ENCODE peak calls at places on chromosome 3, in five cellular contexts. Y, V, E, I and T are unnamed samples.
A peak's percentile ranks its signal among the peaks of the same experiment; 100 is the strongest.

GRCh38 chr3:142450192-142450591 is 2.4 kb upstream of the XRN1 start:
- DNase-seq in Y (no peak), E (no peak), I (no peak), V (no peak), T (no peak)

GRCh38 chr3:128269796-128270195 is 116.5 kb downstream of the EEFSEC start:
- DNase-seq in E (no peak), V (peak; percentile 42), Y (peak; percentile 19), I (no peak), T (no peak)

GRCh38 chr3:54322354-54322753 is 200.0 kb downstream of the CACNA2D3 start:
- DNase-seq in E (no peak), V (no peak), Y (no peak), I (no peak), T (peak; percentile 5)

GRCh38 chr3:32147935-32148334 is 41.5 kb downstream of the GPD1L start:
- DNase-seq in E (no peak), V (peak; percentile 51), I (no peak), Y (no peak), T (no peak)

GRCh38 chr3:62229908-62230307 is 143.4 kb downstream of the FEZF2 start:
- DNase-seq in I (no peak), Y (no peak), V (no peak), E (no peak), T (no peak)

GRCh38 chr3:142027713-142028112 is 121.6 kb downstream of the TFDP2 start:
- DNase-seq in I (no peak), E (no peak), V (no peak), Y (no peak), T (peak; percentile 40)

GRCh38 chr3:69324362-69325025 is 61.4 kb downstream of the FRMD4B start:
- DNase-seq in Y (no peak), I (no peak), V (peak; percentile 62), E (peak; percentile 40), T (no peak)

GRCh38 chr3:22269827-22270226 is 518.8 kb upstream of the ZNF385D start:
- DNase-seq in V (no peak), Y (no peak), E (no peak), I (no peak), T (no peak)

GRCh38 chr3:167631471-167631870 is 22.3 kb downstream of the WDR49 start:
- DNase-seq in I (no peak), V (no peak), Y (no peak), E (no peak), T (no peak)

GRCh38 chr3:33957176-33957575 is 158.7 kb downstream of the PDCD6IP start:
- DNase-seq in Y (no peak), V (no peak), I (no peak), E (no peak), T (no peak)

GRCh38 chr3:127448671-127449070 is 141.9 kb downstream of the TPRA1 start:
- DNase-seq in V (peak; percentile 24), E (peak; percentile 6), Y (no peak), I (no peak), T (no peak)

GRCh38 chr3:190092250-190092649 is 28.4 kb downstream of the P3H2 start:
- DNase-seq in I (no peak), Y (no peak), E (no peak), V (no peak), T (no peak)

GRCh38 chr3:70277304-70277703 is 35.1 kb downstream of the MDFIC2 start:
- DNase-seq in I (no peak), E (no peak), V (no peak), Y (no peak), T (no peak)

GRCh38 chr3:167732313-167733065 is 2.2 kb downstream of the PDCD10 start:
- DNase-seq in E (no peak), Y (no peak), I (no peak), V (no peak), T (no peak)

GRCh38 chr3:133377396-133377795 is 22.5 kb upstream of the BFSP2 start:
- DNase-seq in I (peak; percentile 54), V (peak; percentile 67), Y (no peak), E (no peak), T (no peak)

GRCh38 chr3:9497821-9498565 is 55.6 kb downstream of the LHFPL4 start:
- DNase-seq in Y (no peak), V (no peak), I (no peak), E (no peak), T (no peak)

GRCh38 chr3:85760342-85760741 is 801.6 kb downstream of the CADM2 start:
- DNase-seq in V (no peak), Y (no peak), E (no peak), I (no peak), T (no peak)

GRCh38 chr3:136490646-136491405 is 240.7 kb downstream of the PCCB start:
- DNase-seq in Y (no peak), I (no peak), E (no peak), V (no peak), T (no peak)

GRCh38 chr3:156997351-156997750 is 162.6 kb downstream of the CCNL1 start:
- DNase-seq in V (no peak), I (no peak), E (no peak), Y (no peak), T (no peak)

GRCh38 chr3:175336406-175337133 is 477.4 kb downstream of the NAALADL2 start:
- DNase-seq in E (no peak), V (no peak), I (no peak), Y (no peak), T (no peak)

GRCh38 chr3:17078885-17079465 is 194.2 kb downstream of the PLCL2 start:
- DNase-seq in V (no peak), E (no peak), I (no peak), Y (no peak), T (no peak)

DNA sequence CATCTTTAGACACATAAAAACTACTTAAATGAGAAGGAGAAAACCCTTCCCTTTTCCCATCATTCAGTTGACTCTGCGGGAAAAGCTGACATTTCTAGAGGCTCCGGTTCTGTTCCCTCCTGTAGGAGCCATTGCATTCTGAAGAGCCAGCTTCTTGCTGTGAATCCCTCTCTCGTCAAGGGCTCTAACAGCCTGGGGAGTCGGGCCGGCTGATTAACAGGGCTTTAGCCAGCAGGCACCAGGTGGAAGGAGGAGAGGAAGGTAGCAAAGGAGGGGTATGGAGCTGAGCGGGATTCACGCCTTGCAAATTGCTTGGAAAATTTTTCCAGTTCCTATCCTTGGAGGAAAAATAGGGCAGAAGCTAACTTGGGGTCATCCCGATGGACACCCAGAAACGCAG is 108.3 kb upstream of the UBE2E1 start:
- DNase-seq in Y (no peak), E (no peak), I (no peak), V (peak; percentile 69), T (no peak)
- TF ChIP-seq CTCF in Y (no peak), E (no peak), I (no peak), V (no peak), T (no peak)

GRCh38 chr3:52892290-52892624 is 5.1 kb downstream of the STIMATE start:
- DNase-seq in I (no peak), E (no peak), Y (no peak), V (no peak), T (no peak)
- H3K4me1 ChIP-seq in I (peaks cover 25% of the 10 kb centered on the region), E (peaks cover 2% of the 10 kb centered on the region), Y (peaks cover 24% of the 10 kb centered on the region), V (no peaks in the 10 kb centered on the region), T (peaks cover 8% of the 10 kb centered on the region)

GRCh38 chr3:155236473-155236872 is 57.0 kb downstream of the STRIT1 start:
- DNase-seq in E (no peak), I (no peak), V (no peak), Y (no peak), T (no peak)
- H3K9me3 ChIP-seq in E (no peaks in the 10 kb centered on the region), I (no peaks in the 10 kb centered on the region), V (no peaks in the 10 kb centered on the region), Y (no peaks in the 10 kb centered on the region), T (no peaks in the 10 kb centered on the region)

DNA sequence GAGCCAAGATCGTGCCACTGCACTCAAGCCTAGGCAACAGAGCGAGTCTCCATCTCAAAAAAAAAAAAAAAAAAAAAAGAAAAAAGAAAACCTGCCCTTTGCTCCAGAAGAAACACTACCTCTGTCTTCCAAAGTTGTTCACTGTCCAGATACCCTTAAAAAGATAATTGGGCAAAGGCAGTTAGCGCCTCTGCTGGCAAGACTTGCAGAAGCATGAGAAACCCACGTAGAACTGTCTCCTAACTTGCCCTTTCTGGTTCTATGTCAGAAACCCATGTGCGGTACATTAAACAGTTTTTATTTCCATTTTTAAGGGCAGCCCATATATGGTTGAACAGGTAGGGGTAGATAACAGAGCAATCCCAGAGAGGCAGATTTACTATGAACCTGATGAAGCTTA is 1026.4 kb downstream of the ROBO2 start:
- DNase-seq in E (no peak), V (no peak), I (no peak), Y (no peak), T (no peak)
- TF ChIP-seq CTCF in E (no peak), V (peak; percentile 57), I (no peak), Y (no peak), T (no peak)

DNA sequence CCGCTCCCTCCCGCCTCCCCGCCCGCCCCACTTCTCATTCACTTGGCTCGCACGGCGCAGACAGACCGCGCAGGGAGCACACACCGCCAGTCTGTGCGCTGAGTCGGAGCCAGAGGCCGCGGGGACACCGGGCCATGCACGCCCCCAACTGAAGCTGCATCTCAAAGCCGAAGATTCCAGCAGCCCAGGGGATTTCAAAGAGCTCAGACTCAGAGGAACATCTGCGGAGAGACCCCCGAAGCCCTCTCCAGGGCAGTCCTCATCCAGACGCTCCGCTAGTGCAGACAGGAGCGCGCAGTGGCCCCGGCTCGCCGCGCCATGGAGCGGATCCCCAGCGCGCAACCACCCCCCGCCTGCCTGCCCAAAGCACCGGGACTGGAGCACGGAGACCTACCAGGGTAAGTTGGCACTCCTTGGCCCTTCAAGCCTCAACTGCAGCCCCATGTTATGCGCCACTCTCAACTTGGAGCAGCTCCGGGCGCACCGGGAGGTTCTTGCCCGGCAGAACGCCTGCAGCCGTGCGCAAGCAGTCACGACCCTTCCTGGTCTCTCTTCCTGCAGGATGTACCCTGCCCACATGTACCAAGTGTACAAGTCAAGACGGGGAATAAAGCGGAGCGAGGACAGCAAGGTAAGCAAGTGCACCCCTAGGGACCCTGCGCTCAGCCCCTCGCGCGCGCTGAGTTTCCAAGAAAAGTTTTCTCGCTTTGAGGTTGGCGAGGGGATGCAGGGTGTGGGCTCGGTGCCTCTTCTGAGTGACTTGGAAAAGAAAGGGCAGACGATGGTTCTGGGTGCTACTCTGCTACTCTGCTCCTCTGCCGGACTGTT is at the start of gene BHLHE40:
- DNase-seq in Y (peak; percentile 80), I (peak; percentile 73), E (no peak), V (no peak), T (no peak)
- H3K4me1 ChIP-seq in Y (peaks cover 58% of the 10 kb centered on the region), I (peaks cover 41% of the 10 kb centered on the region), E (peaks cover 5% of the 10 kb centered on the region), V (peaks cover 6% of the 10 kb centered on the region), T (peaks cover 23% of the 10 kb centered on the region)

GRCh38 chr3:7382293-7383033 is 521.5 kb downstream of the GRM7 start:
- DNase-seq in I (no peak), V (no peak), Y (no peak), E (no peak), T (peak; percentile 75)
- H3K9me3 ChIP-seq in I (no peaks in the 10 kb centered on the region), V (no peaks in the 10 kb centered on the region), Y (no peaks in the 10 kb centered on the region), E (no peaks in the 10 kb centered on the region), T (no peaks in the 10 kb centered on the region)